ENCODE peak calls at places on chromosomes 3 and 15, in nine cellular contexts. H, S, W, Y, X, I, D, E and V are unnamed samples.

GRCh38 chr15:43795997-43796396 is 3.9 kb downstream of the SERF2 start:
- DNase-seq in D (no peak), X (no peak), I (no peak), W (no peak), H (no peak), S (no peak), E (no peak), Y (no peak), V (no peak)

GRCh38 chr3:197031315-197032285 is 2.0 kb upstream of the MELTF start:
- DNase-seq in S (peak; percentile 73), H (peak; percentile 93), W (peak; percentile 70), D (peak; percentile 86), I (peak; percentile 72), E (peak; percentile 99), Y (peak; percentile 80), X (peak; percentile 73), V (peak; percentile 100)

GRCh38 chr3:184335291-184335660 is 2.1 kb upstream of the FAM131A start:
- DNase-seq in I (no peak), W (no peak), E (no peak), Y (no peak), D (no peak), H (peak; percentile 24), S (no peak), X (no peak), V (no peak)

GRCh38 chr3:191339313-191339917 is 9.1 kb upstream of the UTS2B start:
- DNase-seq in W (no peak), E (no peak), D (no peak), Y (no peak), H (no peak), S (no peak), X (no peak), I (no peak), V (no peak)

GRCh38 chr3:168655591-168655990 is 559.9 kb upstream of the GOLIM4 start:
- DNase-seq in D (no peak), H (no peak), I (no peak), S (no peak), E (no peak), Y (no peak), X (no peak), W (no peak), V (no peak)

GRCh38 chr3:69439683-69440270 is 53.9 kb upstream of the FRMD4B start:
- DNase-seq in I (no peak), E (peak; percentile 16), H (peak; percentile 3), D (no peak), S (no peak), Y (peak; percentile 12), X (no peak), W (no peak), V (peak; percentile 30)

GRCh38 chr15:99615460-99615859 is 49.7 kb downstream of the MEF2A start:
- DNase-seq in H (no peak), S (no peak), W (no peak), I (no peak), D (no peak), E (no peak), X (no peak), Y (no peak), V (no peak)

GRCh38 chr3:103810167-103810566 is 1375.4 kb downstream of the ZPLD1 start:
- DNase-seq in D (no peak), I (no peak), W (no peak), S (no peak), H (no peak), E (no peak), Y (no peak), X (no peak), V (no peak)

GRCh38 chr15:40182358-40183029 is 21.6 kb downstream of the BUB1B start:
- DNase-seq in E (no peak), X (no peak), S (no peak), D (no peak), W (no peak), H (no peak), I (no peak), Y (no peak), V (no peak)

DNA sequence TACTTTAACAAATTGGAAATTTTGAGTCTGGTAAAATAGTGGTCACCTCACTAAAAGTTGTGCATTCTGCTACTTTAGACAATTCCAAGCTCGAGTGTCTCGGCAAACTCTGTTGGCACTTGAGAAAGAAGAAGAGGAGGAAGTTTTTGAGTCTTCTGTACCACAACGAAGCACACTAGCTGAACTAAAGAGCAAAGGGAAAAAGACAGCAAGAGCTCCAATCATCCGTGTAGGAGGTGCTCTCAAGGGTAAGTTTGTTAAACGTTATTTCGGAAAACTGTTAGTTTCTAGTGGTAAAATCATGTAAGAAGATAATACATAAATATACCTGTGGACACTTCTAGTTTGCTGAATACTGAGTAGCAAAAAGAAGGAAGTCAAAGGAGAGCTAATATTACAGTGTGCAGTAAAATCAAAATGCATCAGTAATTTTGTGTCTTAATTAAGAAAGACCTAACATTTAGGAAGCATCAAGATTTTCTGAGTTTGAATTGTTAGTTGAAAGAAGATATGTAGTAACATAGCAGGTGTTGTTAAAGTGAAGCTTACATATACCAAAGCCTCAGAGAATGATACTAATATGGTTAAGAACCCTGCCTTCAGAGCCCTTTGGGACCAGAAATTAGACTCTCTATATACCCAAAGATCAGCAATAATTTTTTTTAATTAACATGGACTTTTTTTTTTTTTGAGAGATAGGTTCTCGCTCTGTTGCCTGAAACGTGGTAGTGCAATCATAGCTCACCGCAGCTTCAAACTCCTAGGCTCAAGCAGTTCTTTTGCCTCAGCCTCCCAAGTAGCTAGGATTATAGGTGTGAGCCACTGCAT is 23.0 kb downstream of the BUB1B start:
- DNase-seq in H (no peak), S (no peak), E (no peak), D (no peak), X (no peak), Y (no peak), I (no peak), W (no peak), V (no peak)
- TF ChIP-seq POLR2A in H (no peak), S (no peak), E (no peak), D (no peak), X (no peak), Y (no peak), I (no peak), W (no peak), V (no peak)

DNA sequence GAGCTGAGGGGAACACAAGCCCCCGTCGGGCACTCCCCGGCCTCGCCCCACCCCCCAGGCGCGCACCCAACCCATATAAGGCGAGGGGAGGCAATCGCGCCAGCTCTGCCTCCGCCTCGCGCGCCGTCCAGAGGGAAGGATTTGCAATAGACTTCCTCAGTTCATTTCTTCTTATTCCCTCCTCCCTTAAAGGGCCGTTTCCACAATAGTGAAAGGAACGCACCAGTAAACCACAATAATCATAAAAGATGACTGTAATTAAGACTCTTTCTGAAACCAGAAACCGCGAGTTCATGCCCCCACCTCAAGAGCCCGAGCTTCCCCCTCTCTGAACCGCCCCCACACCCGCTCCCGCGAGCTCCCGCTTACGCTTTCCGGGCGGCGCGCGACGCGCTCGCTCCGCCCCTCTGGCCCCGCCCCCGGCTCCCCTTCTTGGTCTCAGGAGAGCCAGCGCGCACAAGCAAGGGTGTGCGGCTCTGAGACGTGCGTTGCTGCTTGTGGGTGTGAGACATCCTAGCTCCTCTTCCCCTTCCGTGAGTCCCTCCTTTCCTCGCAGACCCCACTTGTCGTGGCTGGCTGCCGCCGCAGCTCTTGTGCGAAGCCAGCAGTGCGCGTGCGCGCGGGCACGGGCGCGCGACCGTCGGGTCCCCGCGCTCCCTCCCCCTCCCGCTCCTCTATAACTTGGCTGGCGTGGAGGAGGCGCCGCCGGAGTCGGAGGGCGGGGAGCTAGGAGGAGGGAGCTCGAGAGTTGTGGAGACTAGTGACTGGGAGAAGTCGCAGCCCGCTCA is at the start of gene DIPK2A:
- DNase-seq in Y (peak; percentile 94), H (peak; percentile 96), I (peak; percentile 97), E (peak; percentile 88), D (peak; percentile 95), W (peak; percentile 95), X (peak; percentile 94), S (peak; percentile 96), V (peak; percentile 93)
- TF ChIP-seq POLR2A in Y (peak; percentile 95), H (peak; percentile 91), I (peak; percentile 97), E (peak; percentile 82), D (peak; percentile 93), W (peak; percentile 63), X (peak; percentile 94), S (peak; percentile 96), V (peak; percentile 97)

DNA sequence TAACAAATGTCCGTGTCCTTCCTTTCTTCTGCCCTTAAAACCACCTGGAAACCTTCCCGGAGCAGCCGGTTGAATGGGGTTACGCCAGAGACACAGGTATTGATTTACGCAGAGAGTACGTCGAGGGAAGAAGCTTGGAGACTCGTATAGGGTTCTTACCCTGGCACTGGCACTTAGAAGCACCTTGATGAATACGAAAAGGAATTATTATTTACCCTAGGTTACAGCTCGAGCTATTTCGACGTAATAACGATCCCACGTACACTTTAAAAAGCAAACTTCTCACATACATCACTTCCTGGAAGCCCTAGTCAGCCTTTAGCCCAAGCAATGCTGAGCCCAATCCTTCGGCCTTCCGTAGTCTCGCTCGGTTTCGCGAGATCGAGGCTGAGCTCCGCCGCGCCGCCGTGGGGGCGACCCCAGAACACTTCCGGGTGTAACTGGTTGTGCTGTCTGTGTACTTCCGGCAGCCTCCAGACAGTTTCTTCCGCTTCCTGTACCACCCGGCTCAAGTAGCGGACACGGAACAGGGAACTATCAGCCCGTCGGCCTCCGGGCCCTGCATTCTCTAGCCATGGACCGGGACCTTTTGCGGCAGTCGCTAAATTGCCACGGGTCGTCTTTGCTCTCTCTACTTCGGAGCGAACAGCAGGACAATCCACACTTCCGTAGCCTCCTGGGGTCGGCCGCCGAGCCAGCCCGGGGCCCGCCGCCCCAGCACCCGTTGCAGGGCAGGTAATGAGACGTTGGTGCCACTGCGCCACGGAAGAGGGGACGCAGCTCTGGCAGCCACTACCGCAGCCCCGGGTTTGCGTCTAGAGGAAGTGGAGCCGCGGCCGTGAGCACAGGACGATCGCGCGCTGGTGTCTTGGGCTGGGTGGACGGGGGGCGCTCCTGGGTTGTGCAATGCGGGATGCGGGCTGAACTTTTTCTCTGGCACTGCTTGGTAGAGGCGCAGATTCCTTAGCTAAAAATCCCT is at the start of gene TTC14:
- DNase-seq in X (peak; percentile 78), D (peak; percentile 88), W (peak; percentile 86), Y (peak; percentile 95), S (peak; percentile 92), H (peak; percentile 96), E (peak; percentile 94), I (peak; percentile 97), V (peak; percentile 94)
- TF ChIP-seq POLR2A in X (peak; percentile 47), D (no peak), W (no peak), Y (peak; percentile 0), S (peak; percentile 60), H (peak; percentile 88), E (peak; percentile 64), I (peak; percentile 61), V (peak; percentile 59)

GRCh38 chr3:101828289-101828688 is 21.0 kb upstream of the NFKBIZ start:
- DNase-seq in S (no peak), X (no peak), D (no peak), Y (no peak), H (no peak), W (no peak), I (no peak), E (no peak), V (no peak)

GRCh38 chr3:101825904-101826445 is 23.3 kb upstream of the NFKBIZ start:
- DNase-seq in S (no peak), E (no peak), X (no peak), I (no peak), Y (no peak), D (no peak), W (no peak), H (no peak), V (peak; percentile 45)

GRCh38 chr3:101829066-101829830 is 20.1 kb upstream of the NFKBIZ start:
- DNase-seq in Y (peak; percentile 66), E (no peak), X (peak; percentile 40), H (no peak), D (peak; percentile 73), I (peak; percentile 60), W (peak; percentile 42), S (peak; percentile 66), V (peak; percentile 85)

GRCh38 chr3:101829878-101830277 is 19.4 kb upstream of the NFKBIZ start:
- DNase-seq in D (no peak), Y (no peak), H (no peak), X (no peak), I (no peak), W (no peak), S (no peak), E (no peak), V (no peak)

DNA sequence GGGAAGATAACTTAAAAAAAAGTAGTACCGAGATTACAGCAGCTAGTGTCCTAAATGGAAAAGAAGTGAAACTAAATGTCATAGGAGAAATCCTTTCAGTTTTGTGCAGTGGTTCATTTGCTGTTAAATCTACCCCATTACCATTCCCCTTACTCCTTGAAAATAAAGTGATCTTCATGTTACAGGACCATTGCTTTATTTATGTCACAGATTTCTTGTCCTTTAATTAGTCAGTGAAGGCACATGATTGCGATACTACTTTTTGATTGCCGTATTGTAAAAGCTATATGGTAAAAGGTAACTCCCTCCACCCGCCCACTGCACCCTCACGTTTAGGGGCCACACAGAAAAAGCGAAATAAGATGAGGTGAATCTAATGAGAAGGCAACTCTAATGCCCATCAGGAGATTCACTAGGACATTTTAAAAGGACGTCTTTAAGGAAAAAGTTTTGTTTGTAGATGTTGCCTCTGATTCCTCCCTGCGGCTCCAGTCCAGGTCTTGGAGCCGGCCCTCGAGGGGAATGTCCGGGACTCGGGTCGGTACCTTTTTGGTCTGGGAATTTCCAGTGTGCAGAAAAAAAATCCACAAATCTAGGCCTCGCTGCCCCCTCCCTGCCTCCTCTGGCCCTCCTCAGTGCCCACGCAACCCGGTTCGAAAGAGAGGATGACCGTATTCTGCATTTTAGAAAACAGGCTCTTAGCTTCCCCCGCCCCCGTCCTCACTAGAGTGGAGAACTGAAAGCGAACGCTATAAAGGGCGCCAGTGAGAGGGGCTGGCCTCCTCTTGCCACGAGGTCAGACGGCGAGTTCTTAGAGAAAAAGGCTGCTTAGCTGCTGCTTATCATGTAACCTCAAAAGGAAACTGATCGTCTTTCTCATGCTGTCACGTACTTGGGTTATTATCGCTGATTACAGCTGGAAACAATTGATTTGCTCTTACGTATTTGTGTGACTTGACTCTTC is 21.8 kb upstream of the NFKBIZ start:
- DNase-seq in E (peak; percentile 52), I (peak; percentile 79), X (peak; percentile 60), H (peak; percentile 84), D (peak; percentile 77), Y (peak; percentile 85), S (peak; percentile 84), W (peak; percentile 78), V (peak; percentile 84)
- TF ChIP-seq POLR2A in E (no peak), I (peak; percentile 16), X (peak; percentile 52), H (no peak), D (peak; percentile 69), Y (no peak), S (peak; percentile 82), W (peak; percentile 43), V (peak; percentile 83)